ENCODE peak calls at places on chromosome 1, in six cellular contexts. R is HFF-Myc, L is fibroblast of the aortic adventitia, X is Peyer's patch, J is heart left ventricle, U is fibroblast of lung. T is an unnamed sample.

GRCh38 chr1:230713915-230714764 is at the start of gene AGT:
- DNase-seq in X (peak), L (peak), J (peak), U (peak), R (peak), T (peak)

GRCh38 chr1:95238304-95238703 is 4.3 kb downstream of the RWDD3 start:
- DNase-seq in R (no peak), X (no peak), J (no peak), L (no peak), U (no peak), T (no peak)

GRCh38 chr1:170221031-170221430 is 75.3 kb downstream of the NTMT2 start:
- DNase-seq in X (no peak), R (no peak), L (peak), U (no peak), J (peak), T (peak)

GRCh38 chr1:232922475-232922874 is 27.9 kb upstream of the NTPCR start:
- DNase-seq in X (no peak), R (no peak), L (peak), U (peak), J (no peak), T (no peak)

GRCh38 chr1:98001764-98002163 is 80.9 kb upstream of the DPYD start:
- DNase-seq in X (no peak), L (peak), J (no peak), R (no peak), U (no peak), T (no peak)

GRCh38 chr1:7388488-7389185 is 382.5 kb upstream of the VAMP3 start:
- DNase-seq in R (no peak), L (peak), U (peak), J (peak), X (peak), T (no peak)

GRCh38 chr1:225811622-225812487 is 1.9 kb downstream of the EPHX1 start:
- DNase-seq in L (peak), U (no peak), X (no peak), R (no peak), J (no peak), T (no peak)

GRCh38 chr1:6358144-6358624 is 35.4 kb downstream of the ACOT7 start:
- DNase-seq in R (no peak), L (peak), X (no peak), J (no peak), U (peak), T (no peak)

GRCh38 chr1:233936842-233937241 is 32.4 kb downstream of the SLC35F3 start:
- DNase-seq in R (no peak), U (no peak), X (no peak), L (no peak), J (no peak), T (no peak)

GRCh38 chr1:239067058-239067457 is 319.3 kb upstream of the CHRM3 start:
- DNase-seq in U (no peak), R (no peak), J (no peak), X (no peak), L (no peak), T (no peak)

GRCh38 chr1:239058190-239058589 is 328.2 kb upstream of the CHRM3 start:
- DNase-seq in J (no peak), U (no peak), X (no peak), R (no peak), L (no peak), T (no peak)

GRCh38 chr1:239067480-239067879 is 318.9 kb upstream of the CHRM3 start:
- DNase-seq in L (no peak), X (no peak), J (no peak), U (no peak), R (no peak), T (no peak)

GRCh38 chr1:239056940-239057339 is 329.4 kb upstream of the CHRM3 start:
- DNase-seq in R (no peak), X (no peak), J (no peak), U (no peak), L (no peak), T (no peak)

GRCh38 chr1:239061770-239062169 is 324.6 kb upstream of the CHRM3 start:
- DNase-seq in X (no peak), J (no peak), R (no peak), L (no peak), U (no peak), T (no peak)
- TF ChIP-seq CTCF in X (no peak), J (no peak), R (no peak), L (no peak), U (no peak), T (no peak)

GRCh38 chr1:165545974-165546373 is 2.2 kb downstream of the LRRC52 start:
- DNase-seq in R (no peak), X (no peak), J (no peak), L (no peak), U (no peak), T (no peak)

GRCh38 chr1:165544996-165545395 is 1.2 kb downstream of the LRRC52 start:
- DNase-seq in X (no peak), R (no peak), L (no peak), J (no peak), U (no peak), T (no peak)

GRCh38 chr1:165542015-165542631 is 1.7 kb upstream of the LRRC52 start:
- DNase-seq in U (no peak), R (no peak), L (no peak), J (no peak), X (no peak), T (no peak)

GRCh38 chr1:165542647-165543046 is 1.2 kb upstream of the LRRC52 start:
- DNase-seq in U (no peak), L (no peak), X (no peak), R (no peak), J (no peak), T (no peak)

GRCh38 chr1:165543651-165544452 is at the start of gene LRRC52:
- DNase-seq in U (no peak), R (no peak), X (no peak), J (peak), L (no peak), T (no peak)
- TF ChIP-seq CTCF in U (no peak), R (no peak), X (no peak), J (no peak), L (no peak), T (no peak)

GRCh38 chr1:85262985-85263384 is 3.5 kb upstream of the C1orf52 start:
- DNase-seq in L (no peak), X (no peak), U (no peak), R (no peak), J (no peak), T (no peak)

GRCh38 chr1:85258536-85259117 is 835 bp downstream of the C1orf52 start:
- DNase-seq in X (no peak), J (no peak), R (no peak), L (peak), U (peak), T (no peak)

GRCh38 chr1:85259118-85259865 is at the start of gene C1orf52:
- DNase-seq in L (peak), J (peak), U (peak), R (no peak), X (peak), T (peak)

GRCh38 chr1:85264150-85264549 is 4.7 kb upstream of the C1orf52 start:
- DNase-seq in L (peak), X (no peak), U (peak), J (no peak), R (no peak), T (no peak)

DNA sequence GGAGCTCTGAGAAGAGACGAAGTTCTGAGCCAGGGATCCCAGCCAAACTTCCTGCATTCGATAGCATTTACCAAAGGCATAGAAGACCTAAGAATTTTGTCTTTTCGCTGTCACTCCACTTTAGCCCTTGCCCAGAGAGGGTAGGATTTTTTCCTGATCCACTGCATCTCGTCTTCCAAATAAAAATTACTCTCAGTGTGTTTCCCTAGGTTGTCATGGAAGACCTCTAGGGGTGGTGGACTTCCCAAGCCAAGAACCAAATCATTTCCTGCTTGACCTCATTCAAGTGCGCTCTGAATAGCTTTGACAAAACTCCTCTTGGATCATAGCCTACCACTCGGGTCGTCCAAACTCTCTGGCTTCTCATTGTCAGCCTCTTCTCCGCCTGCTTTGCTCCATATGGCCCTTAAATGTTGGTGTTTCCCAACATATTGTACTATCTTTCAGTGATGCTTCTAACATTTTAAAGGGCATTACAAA is 444 bp upstream of the C1orf52 start:
- DNase-seq in J (peak), U (peak), L (peak), X (no peak), R (no peak), T (no peak)
- TF ChIP-seq CTCF in J (no peak), U (no peak), L (no peak), X (no peak), R (no peak), T (no peak)

GRCh38 chr1:70033266-70033873 is 172.0 kb downstream of the LRRC40 start:
- DNase-seq in L (no peak), J (no peak), R (no peak), X (no peak), U (no peak), T (no peak)

GRCh38 chr1:70039485-70039884 is 165.9 kb downstream of the LRRC40 start:
- DNase-seq in L (no peak), X (no peak), R (no peak), J (no peak), U (no peak), T (no peak)

GRCh38 chr1:70038025-70038424 is 167.4 kb downstream of the LRRC40 start:
- DNase-seq in L (no peak), U (peak), J (no peak), X (no peak), R (no peak), T (no peak)

GRCh38 chr1:70033934-70034333 is 171.4 kb downstream of the LRRC40 start:
- DNase-seq in R (no peak), U (no peak), L (no peak), X (no peak), J (no peak), T (no peak)

DNA sequence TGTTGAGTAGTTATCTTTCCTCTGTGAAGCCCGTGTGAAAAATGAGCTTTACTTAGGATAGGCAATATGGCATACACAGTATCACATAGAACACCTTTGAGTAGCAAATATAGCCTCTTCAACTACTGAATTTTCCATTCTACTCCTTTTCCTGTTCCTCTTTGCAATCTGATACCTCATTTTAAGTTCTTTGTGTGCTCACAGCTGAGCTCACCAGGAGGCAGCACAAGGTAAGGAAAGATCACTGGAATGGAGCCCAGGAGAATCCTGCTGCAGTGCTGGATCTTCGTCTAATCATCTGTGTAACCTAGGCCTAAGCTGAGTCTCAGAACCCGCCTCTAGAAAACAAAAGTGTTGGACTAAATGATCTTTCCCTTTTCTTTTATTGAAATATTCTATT is 171.0 kb downstream of the LRRC40 start:
- DNase-seq in X (no peak), J (no peak), U (peak), R (peak), L (peak), T (no peak)
- TF ChIP-seq CTCF in X (no peak), J (no peak), U (peak), R (peak), L (peak), T (no peak)

GRCh38 chr1:206809504-206810084 is 37.3 kb upstream of the IL10 start:
- DNase-seq in J (no peak), X (peak), U (peak), L (peak), R (no peak), T (peak)
- TF ChIP-seq CTCF in J (no peak), X (no peak), U (peak), L (peak), R (peak), T (no peak)

DNA sequence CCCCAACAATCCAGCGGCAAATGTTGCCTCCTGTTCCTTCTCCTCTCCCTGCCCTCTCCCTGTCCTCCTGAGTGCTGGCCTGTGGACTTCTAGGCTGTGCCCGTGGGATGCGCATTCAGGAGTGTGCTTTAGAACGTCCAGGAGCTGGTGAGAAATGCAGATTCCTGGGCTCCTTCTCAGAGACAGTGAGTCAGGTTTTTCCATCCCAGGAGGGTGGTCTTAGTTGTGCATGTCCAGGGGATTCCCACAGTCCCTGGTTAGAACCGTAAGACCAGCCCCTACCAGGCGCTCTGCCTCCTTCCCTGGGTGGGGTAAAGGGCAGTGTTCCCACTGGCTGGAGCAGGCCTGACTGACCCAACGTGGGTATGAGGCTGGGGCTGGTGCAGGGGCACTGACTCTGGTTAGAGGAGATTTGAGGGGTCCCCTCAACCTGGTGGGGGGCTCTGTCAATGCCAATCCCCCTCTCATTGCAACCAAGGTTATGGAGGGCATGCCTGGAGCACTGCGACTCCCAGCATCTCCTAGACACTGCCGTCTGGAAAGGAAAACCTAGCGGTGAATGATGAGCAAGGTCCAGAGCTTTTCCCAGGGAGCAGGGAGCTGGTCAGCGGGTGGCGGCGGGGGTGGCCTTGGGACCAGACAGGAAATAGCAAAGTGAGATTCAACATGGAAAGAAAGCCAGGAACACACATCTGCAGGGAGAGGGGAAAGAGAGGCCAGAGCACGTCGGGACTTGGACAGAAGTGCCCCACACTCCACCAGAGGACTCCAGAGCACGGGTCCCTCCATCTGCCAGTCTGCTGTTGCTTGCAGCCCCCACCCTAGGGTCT is 38.6 kb downstream of the HSPG2 start:
- DNase-seq in R (no peak), J (no peak), U (peak), X (no peak), L (peak), T (peak)
- TF ChIP-seq CTCF in R (no peak), J (no peak), U (no peak), X (no peak), L (peak), T (no peak)

DNA sequence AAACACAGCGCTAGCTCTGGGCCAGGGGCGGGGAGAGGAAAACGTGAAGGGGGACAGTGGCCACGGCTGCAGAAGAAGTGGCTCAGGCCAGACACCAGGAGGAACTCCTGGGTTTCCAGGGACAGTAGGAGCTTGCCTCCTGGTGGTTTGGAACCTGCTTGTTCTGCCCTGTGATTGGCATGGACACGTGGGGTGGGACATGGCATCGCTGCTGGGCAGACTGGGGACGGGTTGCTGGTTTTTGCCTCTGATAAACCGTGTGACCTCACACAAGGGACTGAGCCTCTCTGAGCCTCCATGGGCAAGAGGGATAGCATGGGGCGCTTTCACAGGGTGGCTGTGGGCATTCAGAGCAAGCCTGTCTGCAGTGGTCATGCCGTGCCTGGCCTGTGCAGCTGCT is 7.5 kb upstream of the PLCH2 start:
- DNase-seq in J (no peak), L (no peak), R (no peak), X (no peak), U (no peak), T (no peak)
- TF ChIP-seq CTCF in J (no peak), L (no peak), R (no peak), X (no peak), U (no peak), T (no peak)